ENCODE peak calls at places on chromosome 10, in five cellular contexts. One of them, this sample, is unnamed.

GRCh38 chr10:70777063-70777875 is 7.9 kb downstream of the TBATA start:
- DNase-seq in stimulated activated CD4-positive, alpha-beta T cell treated with anti-CD3 and anti-CD28 coated beads, Interleukin-2, amount 100 ng/mL, for 48 hours: no peak
- DNase-seq in psoas muscle: no peak
- DNase-seq in NCI-H2081: no peak
- DNase-seq in HFF-Myc: no peak
- DNase-seq in this sample: no peak

GRCh38 chr10:24433705-24434104 is 224.8 kb downstream of the KIAA1217 start:
- DNase-seq in stimulated activated CD4-positive, alpha-beta T cell treated with anti-CD3 and anti-CD28 coated beads, Interleukin-2, amount 100 ng/mL, for 48 hours: no peak
- DNase-seq in psoas muscle: no peak
- DNase-seq in NCI-H2081: no peak
- DNase-seq in HFF-Myc: no peak
- DNase-seq in this sample: no peak

GRCh38 chr10:88028654-88029053 is 165.2 kb downstream of the PTEN start:
- DNase-seq in stimulated activated CD4-positive, alpha-beta T cell treated with anti-CD3 and anti-CD28 coated beads, Interleukin-2, amount 100 ng/mL, for 48 hours: no peak
- DNase-seq in psoas muscle: no peak
- DNase-seq in NCI-H2081: no peak
- DNase-seq in HFF-Myc: no peak
- DNase-seq in this sample: no peak

GRCh38 chr10:76946268-76946667 is 691.3 kb downstream of the KCNMA1 start:
- DNase-seq in stimulated activated CD4-positive, alpha-beta T cell treated with anti-CD3 and anti-CD28 coated beads, Interleukin-2, amount 100 ng/mL, for 48 hours: no peak
- DNase-seq in psoas muscle: no peak
- DNase-seq in NCI-H2081: no peak
- DNase-seq in HFF-Myc: no peak
- DNase-seq in this sample: no peak

GRCh38 chr10:84715911-84716310 is 387.5 kb downstream of the CCSER2 start:
- DNase-seq in stimulated activated CD4-positive, alpha-beta T cell treated with anti-CD3 and anti-CD28 coated beads, Interleukin-2, amount 100 ng/mL, for 48 hours: peak
- DNase-seq in psoas muscle: no peak
- DNase-seq in NCI-H2081: peak
- DNase-seq in HFF-Myc: no peak
- DNase-seq in this sample: peak

GRCh38 chr10:132328738-132329137 is 3.3 kb upstream of the LRRC27 start:
- DNase-seq in stimulated activated CD4-positive, alpha-beta T cell treated with anti-CD3 and anti-CD28 coated beads, Interleukin-2, amount 100 ng/mL, for 48 hours: no peak
- DNase-seq in psoas muscle: no peak
- DNase-seq in NCI-H2081: no peak
- DNase-seq in HFF-Myc: no peak
- DNase-seq in this sample: no peak

GRCh38 chr10:119917777-119918176 is 25.2 kb downstream of the SEC23IP start:
- DNase-seq in stimulated activated CD4-positive, alpha-beta T cell treated with anti-CD3 and anti-CD28 coated beads, Interleukin-2, amount 100 ng/mL, for 48 hours: no peak
- DNase-seq in psoas muscle: no peak
- DNase-seq in NCI-H2081: no peak
- DNase-seq in HFF-Myc: no peak
- DNase-seq in this sample: no peak

GRCh38 chr10:127149613-127150081 is 46.7 kb downstream of the INSYN2A start:
- DNase-seq in stimulated activated CD4-positive, alpha-beta T cell treated with anti-CD3 and anti-CD28 coated beads, Interleukin-2, amount 100 ng/mL, for 48 hours: no peak
- DNase-seq in psoas muscle: no peak
- DNase-seq in NCI-H2081: no peak
- DNase-seq in HFF-Myc: no peak
- DNase-seq in this sample: no peak

GRCh38 chr10:105837951-105838350 is 1196.9 kb downstream of the SORCS3 start:
- DNase-seq in stimulated activated CD4-positive, alpha-beta T cell treated with anti-CD3 and anti-CD28 coated beads, Interleukin-2, amount 100 ng/mL, for 48 hours: no peak
- DNase-seq in psoas muscle: no peak
- DNase-seq in NCI-H2081: no peak
- DNase-seq in HFF-Myc: no peak
- DNase-seq in this sample: peak

GRCh38 chr10:124204726-124205125 is 111.3 kb upstream of the CHST15 start:
- DNase-seq in stimulated activated CD4-positive, alpha-beta T cell treated with anti-CD3 and anti-CD28 coated beads, Interleukin-2, amount 100 ng/mL, for 48 hours: no peak
- DNase-seq in psoas muscle: no peak
- DNase-seq in NCI-H2081: no peak
- DNase-seq in HFF-Myc: no peak
- DNase-seq in this sample: no peak

GRCh38 chr10:18616337-18616736 is 35.0 kb downstream of the NSUN6 start:
- DNase-seq in stimulated activated CD4-positive, alpha-beta T cell treated with anti-CD3 and anti-CD28 coated beads, Interleukin-2, amount 100 ng/mL, for 48 hours: no peak
- DNase-seq in psoas muscle: no peak
- DNase-seq in NCI-H2081: no peak
- DNase-seq in HFF-Myc: no peak
- DNase-seq in this sample: no peak

GRCh38 chr10:26448706-26449435 is 10.7 kb downstream of the APBB1IP start:
- DNase-seq in stimulated activated CD4-positive, alpha-beta T cell treated with anti-CD3 and anti-CD28 coated beads, Interleukin-2, amount 100 ng/mL, for 48 hours: no peak
- DNase-seq in psoas muscle: no peak
- DNase-seq in NCI-H2081: no peak
- DNase-seq in HFF-Myc: no peak
- DNase-seq in this sample: peak

GRCh38 chr10:19107406-19107805 is 58.8 kb downstream of the MALRD1 start:
- DNase-seq in stimulated activated CD4-positive, alpha-beta T cell treated with anti-CD3 and anti-CD28 coated beads, Interleukin-2, amount 100 ng/mL, for 48 hours: no peak
- DNase-seq in psoas muscle: no peak
- DNase-seq in NCI-H2081: no peak
- DNase-seq in HFF-Myc: no peak
- DNase-seq in this sample: no peak

GRCh38 chr10:104766341-104766740 is 125.3 kb downstream of the SORCS3 start:
- DNase-seq in stimulated activated CD4-positive, alpha-beta T cell treated with anti-CD3 and anti-CD28 coated beads, Interleukin-2, amount 100 ng/mL, for 48 hours: no peak
- DNase-seq in psoas muscle: no peak
- DNase-seq in NCI-H2081: no peak
- DNase-seq in HFF-Myc: peak
- DNase-seq in this sample: no peak

GRCh38 chr10:103712898-103713498 is 142.4 kb downstream of the SH3PXD2A start:
- DNase-seq in stimulated activated CD4-positive, alpha-beta T cell treated with anti-CD3 and anti-CD28 coated beads, Interleukin-2, amount 100 ng/mL, for 48 hours: peak
- DNase-seq in psoas muscle: peak
- DNase-seq in NCI-H2081: peak
- DNase-seq in HFF-Myc: peak
- DNase-seq in this sample: peak